ENCODE peak calls at places on chromosome 13, in nine cellular contexts. Q, H, T, V, B, I, X, G and A are unnamed samples.

GRCh38 chr13:102236830-102237621 is 164.8 kb downstream of the FGF14 start:
- DNase-seq in Q (no peak), H (no peak), T (no peak), V (no peak), B (no peak), I (no peak), X (no peak), G (no peak), A (no peak)

GRCh38 chr13:66803013-66803739 is 427.0 kb downstream of the PCDH9 start:
- DNase-seq in Q (no peak), H (no peak), T (no peak), V (no peak), B (no peak), I (no peak), X (no peak), G (no peak), A (no peak)

GRCh38 chr13:41649659-41650058 is 192.3 kb downstream of the RGCC start:
- DNase-seq in Q (no peak), H (peak; percentile 46), T (no peak), V (no peak), B (no peak), I (peak; percentile 64), X (no peak), G (no peak), A (no peak)

GRCh38 chr13:74077847-74078246 is 56.4 kb downstream of the KLF12 start:
- DNase-seq in Q (no peak), H (peak; percentile 36), T (no peak), V (no peak), B (no peak), I (no peak), X (no peak), G (no peak), A (no peak)

GRCh38 chr13:34748078-34748477 is 194.0 kb upstream of the NBEA start:
- DNase-seq in Q (peak; percentile 21), H (peak; percentile 100), T (no peak), V (no peak), B (no peak), I (no peak), X (no peak), G (no peak), A (peak; percentile 50)

GRCh38 chr13:35891973-35892441 is 239.2 kb downstream of the DCLK1 start:
- DNase-seq in Q (no peak), H (peak; percentile 5), T (no peak), V (no peak), B (no peak), I (no peak), X (no peak), G (no peak), A (no peak)

GRCh38 chr13:59710995-59711701 is 452.6 kb downstream of the DIAPH3 start:
- DNase-seq in Q (no peak), H (no peak), T (no peak), V (no peak), B (no peak), I (no peak), X (no peak), G (no peak), A (no peak)

GRCh38 chr13:80341771-80342271 is 895 bp upstream of the SPRY2 start:
- DNase-seq in Q (peak; percentile 66), H (peak; percentile 68), T (peak; percentile 80), V (peak; percentile 43), B (peak; percentile 46), I (peak; percentile 77), X (peak; percentile 68), G (peak; percentile 68), A (peak; percentile 61)

GRCh38 chr13:95607363-95607762 is 37.1 kb downstream of the DZIP1 start:
- DNase-seq in Q (no peak), H (peak; percentile 54), T (no peak), V (no peak), B (no peak), I (no peak), X (no peak), G (no peak), A (no peak)

GRCh38 chr13:92390217-92390616 is 836.4 kb upstream of the GPC6 start:
- DNase-seq in Q (no peak), H (no peak), T (no peak), V (no peak), B (no peak), I (no peak), X (no peak), G (no peak), A (no peak)

GRCh38 chr13:27000686-27001085 is 170.9 kb downstream of the USP12 start:
- DNase-seq in Q (no peak), H (no peak), T (no peak), V (no peak), B (no peak), I (no peak), X (no peak), G (no peak), A (no peak)

GRCh38 chr13:110217811-110218210 is 89.1 kb downstream of the COL4A1 start:
- DNase-seq in Q (no peak), H (no peak), T (no peak), V (no peak), B (no peak), I (no peak), X (no peak), G (no peak), A (no peak)
- H3K4me1 ChIP-seq in Q (peaks cover 88% of the 10 kb centered on the region), H (peaks cover 20% of the 10 kb centered on the region), T (peaks cover 12% of the 10 kb centered on the region), V (peaks cover 45% of the 10 kb centered on the region), B (no peaks in the 10 kb centered on the region), I (peaks cover 4% of the 10 kb centered on the region), X (no peaks in the 10 kb centered on the region), G (peaks cover 21% of the 10 kb centered on the region), A (peaks cover 3% of the 10 kb centered on the region)

GRCh38 chr13:99875391-99875790 is 96.2 kb downstream of the ZIC5 start:
- DNase-seq in Q (no peak), H (no peak), T (no peak), V (no peak), B (no peak), I (no peak), X (no peak), G (no peak), A (no peak)

GRCh38 chr13:99871249-99871898 is 100.2 kb downstream of the ZIC5 start:
- DNase-seq in Q (no peak), H (no peak), T (no peak), V (no peak), B (no peak), I (no peak), X (no peak), G (no peak), A (no peak)

GRCh38 chr13:99873832-99874430 is 97.6 kb downstream of the ZIC5 start:
- DNase-seq in Q (no peak), H (no peak), T (no peak), V (no peak), B (no peak), I (no peak), X (no peak), G (no peak), A (no peak)

GRCh38 chr13:99870541-99870940 is 101.0 kb downstream of the ZIC5 start:
- DNase-seq in Q (no peak), H (no peak), T (no peak), V (no peak), B (no peak), I (no peak), X (no peak), G (no peak), A (no peak)

GRCh38 chr13:99873141-99873540 is 98.4 kb downstream of the ZIC5 start:
- DNase-seq in Q (no peak), H (no peak), T (no peak), V (no peak), B (no peak), I (no peak), X (no peak), G (no peak), A (no peak)
- H3K4me1 ChIP-seq in Q (no peaks in the 10 kb centered on the region), H (no peaks in the 10 kb centered on the region), T (no peaks in the 10 kb centered on the region), V (no peaks in the 10 kb centered on the region), B (no peaks in the 10 kb centered on the region), I (peaks cover 37% of the 10 kb centered on the region), X (no peaks in the 10 kb centered on the region), G (no peaks in the 10 kb centered on the region), A (no peaks in the 10 kb centered on the region)

DNA sequence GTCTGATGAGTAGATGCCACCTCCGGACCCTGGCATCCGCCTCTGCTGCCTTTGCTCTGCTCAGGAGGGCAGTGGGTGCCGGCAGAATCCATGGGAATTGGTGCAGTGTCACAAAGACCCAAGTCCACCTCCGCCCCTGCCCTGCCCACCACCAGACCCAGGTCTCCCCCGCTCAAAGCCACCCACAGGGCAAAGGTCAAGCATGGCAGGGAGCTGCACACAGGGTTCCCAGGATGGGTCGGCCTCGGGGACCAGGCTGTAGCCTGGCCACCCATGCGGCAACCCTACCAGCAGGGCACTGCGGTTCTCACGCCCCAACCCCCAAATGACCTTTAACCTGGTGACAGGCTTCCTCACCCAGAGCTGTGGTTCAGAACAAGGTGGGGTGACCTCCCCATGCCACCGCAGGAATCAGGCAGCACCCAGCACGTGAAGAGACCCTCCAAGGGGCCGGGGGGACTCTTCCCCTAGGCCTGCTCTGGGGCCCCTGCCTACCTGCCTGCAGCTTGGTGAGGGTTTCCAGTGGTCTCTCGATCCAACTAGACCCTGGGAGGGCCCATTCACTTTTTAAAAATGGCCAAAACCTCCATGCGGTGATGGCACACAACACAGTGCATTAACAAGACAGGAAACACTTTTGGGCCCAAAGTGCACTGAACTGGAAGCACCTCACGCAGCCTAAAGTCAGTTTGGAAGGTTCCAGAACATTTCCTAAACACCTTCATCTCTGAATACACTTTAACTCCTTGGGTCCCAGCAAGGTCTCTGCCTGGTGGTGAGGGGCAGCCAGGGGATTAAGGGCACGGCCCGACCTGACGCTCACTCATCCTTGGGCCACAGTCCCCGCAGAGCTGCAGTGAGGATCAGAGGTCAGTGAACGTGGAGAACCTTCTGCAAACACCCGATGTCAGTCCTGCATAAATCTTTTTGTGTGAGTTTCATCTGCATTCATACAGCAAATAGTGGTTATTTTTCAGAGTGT is 11.0 kb downstream of the GAS6 start:
- DNase-seq in Q (no peak), H (no peak), T (no peak), V (no peak), B (peak; percentile 12), I (no peak), X (peak; percentile 40), G (peak; percentile 45), A (peak; percentile 5)
- H3K4me1 ChIP-seq in Q (peaks cover 97% of the 10 kb centered on the region), H (peaks cover 4% of the 10 kb centered on the region), T (peaks cover 27% of the 10 kb centered on the region), V (peaks cover 42% of the 10 kb centered on the region), B (peaks cover 9% of the 10 kb centered on the region), I (peaks cover 6% of the 10 kb centered on the region), X (peaks cover 67% of the 10 kb centered on the region), G (peaks cover 74% of the 10 kb centered on the region), A (peaks cover 75% of the 10 kb centered on the region)

GRCh38 chr13:83738407-83738806 is 143.9 kb downstream of the SLITRK1 start:
- DNase-seq in Q (no peak), H (no peak), T (no peak), V (no peak), B (no peak), I (no peak), X (no peak), G (no peak), A (no peak)

GRCh38 chr13:83740622-83741021 is 141.7 kb downstream of the SLITRK1 start:
- DNase-seq in Q (no peak), H (no peak), T (no peak), V (no peak), B (no peak), I (no peak), X (no peak), G (no peak), A (no peak)
- H3K4me1 ChIP-seq in Q (no peaks in the 10 kb centered on the region), H (no peaks in the 10 kb centered on the region), T (no peaks in the 10 kb centered on the region), V (no peaks in the 10 kb centered on the region), B (no peaks in the 10 kb centered on the region), I (no peaks in the 10 kb centered on the region), X (no peaks in the 10 kb centered on the region), G (no peaks in the 10 kb centered on the region), A (no peaks in the 10 kb centered on the region)